ENCODE peak calls at places on chromosomes 2 and 18, in ten cellular contexts. K, W, N, L, C, S, U, G, J and X are unnamed samples.

GRCh38 chr18:3340015-3340681 is 78.2 kb downstream of the MYL12B start:
- DNase-seq in C (peak), W (no peak), S (no peak), U (no peak), K (no peak), G (no peak), L (no peak), N (no peak), J (no peak), X (peak)

GRCh38 chr2:229348135-229348534 is 77.0 kb upstream of the PID1 start:
- DNase-seq in J (no peak), U (no peak), C (no peak), L (no peak), K (no peak), N (no peak), S (no peak), W (no peak), G (no peak), X (no peak)

GRCh38 chr18:45978084-45978483 is 11.0 kb upstream of the EPG5 start:
- DNase-seq in J (no peak), N (peak), U (no peak), S (no peak), W (no peak), G (no peak), L (no peak), C (no peak), K (no peak), X (peak)

GRCh38 chr2:36561223-36561944 is 36.6 kb downstream of the FEZ2 start:
- DNase-seq in G (peak), N (no peak), C (peak), J (no peak), W (no peak), L (peak), U (no peak), K (no peak), S (no peak), X (peak)

GRCh38 chr2:198774576-198774975 is 683.2 kb downstream of the SATB2 start:
- DNase-seq in K (no peak), G (no peak), S (no peak), W (no peak), L (no peak), J (no peak), U (no peak), N (no peak), C (no peak), X (no peak)

GRCh38 chr18:27903906-27904305 is 273.0 kb downstream of the CDH2 start:
- DNase-seq in U (no peak), L (no peak), S (no peak), W (no peak), J (no peak), G (no peak), K (no peak), C (no peak), N (no peak), X (no peak)

GRCh38 chr2:160910681-160911080 is 249.5 kb upstream of the TANK start:
- DNase-seq in W (no peak), C (peak), S (no peak), K (no peak), U (no peak), G (no peak), J (no peak), L (no peak), N (no peak), X (no peak)

GRCh38 chr2:175690113-175690716 is 311.9 kb downstream of the LNPK start:
- DNase-seq in N (peak), S (no peak), L (peak), K (no peak), W (no peak), J (no peak), C (peak), U (no peak), G (peak), X (peak)

GRCh38 chr2:204022550-204022949 is 86.0 kb downstream of the ICOS start:
- DNase-seq in N (no peak), L (no peak), C (no peak), W (no peak), S (no peak), J (no peak), G (no peak), K (no peak), U (no peak), X (no peak)

DNA sequence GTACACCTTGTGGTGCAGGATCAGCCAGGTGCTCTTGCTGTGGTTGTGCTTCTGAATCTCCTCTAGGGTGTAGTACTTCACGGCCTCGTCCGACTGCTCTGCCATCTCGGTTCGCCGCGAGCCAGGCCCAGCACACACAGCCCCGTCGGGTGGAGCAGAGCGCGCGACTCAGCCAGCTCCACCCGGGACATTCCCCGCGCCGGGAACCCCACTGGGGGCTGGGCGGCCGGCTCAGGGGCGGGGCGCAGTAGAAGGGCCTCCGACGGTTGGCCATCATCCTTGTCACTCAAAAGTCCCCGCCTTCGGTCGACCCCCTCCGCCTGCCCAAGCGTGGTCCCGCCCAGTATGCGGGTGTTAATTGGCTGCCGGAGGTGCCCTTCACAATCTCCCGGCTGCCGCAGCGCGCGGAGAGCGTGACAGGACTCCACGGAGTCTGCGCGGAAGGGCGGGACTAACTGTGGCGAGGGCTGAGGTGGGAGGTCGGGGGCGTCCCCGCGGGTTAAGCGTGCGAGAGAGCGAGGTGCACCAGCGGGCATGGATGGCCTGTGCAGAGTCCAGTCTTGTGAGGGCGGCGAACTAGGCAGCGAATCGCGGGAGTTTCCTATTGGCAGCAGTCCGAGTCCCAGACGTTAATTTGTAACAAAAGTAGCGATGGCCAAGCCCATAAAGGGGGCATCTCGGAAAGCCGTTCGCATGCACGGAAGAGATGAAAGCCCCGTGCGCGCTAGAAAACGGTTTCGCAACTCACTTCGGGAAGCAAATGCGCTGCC is at the start of gene CYB5A:
- DNase-seq in W (peak), S (peak), J (peak), G (peak), L (peak), K (peak), U (peak), C (peak), N (peak), X (peak)
- TF ChIP-seq CTCF in W (peak), S (no peak), J (no peak), G (peak), L (no peak), K (no peak), U (no peak), C (no peak), N (peak), X (no peak)

DNA sequence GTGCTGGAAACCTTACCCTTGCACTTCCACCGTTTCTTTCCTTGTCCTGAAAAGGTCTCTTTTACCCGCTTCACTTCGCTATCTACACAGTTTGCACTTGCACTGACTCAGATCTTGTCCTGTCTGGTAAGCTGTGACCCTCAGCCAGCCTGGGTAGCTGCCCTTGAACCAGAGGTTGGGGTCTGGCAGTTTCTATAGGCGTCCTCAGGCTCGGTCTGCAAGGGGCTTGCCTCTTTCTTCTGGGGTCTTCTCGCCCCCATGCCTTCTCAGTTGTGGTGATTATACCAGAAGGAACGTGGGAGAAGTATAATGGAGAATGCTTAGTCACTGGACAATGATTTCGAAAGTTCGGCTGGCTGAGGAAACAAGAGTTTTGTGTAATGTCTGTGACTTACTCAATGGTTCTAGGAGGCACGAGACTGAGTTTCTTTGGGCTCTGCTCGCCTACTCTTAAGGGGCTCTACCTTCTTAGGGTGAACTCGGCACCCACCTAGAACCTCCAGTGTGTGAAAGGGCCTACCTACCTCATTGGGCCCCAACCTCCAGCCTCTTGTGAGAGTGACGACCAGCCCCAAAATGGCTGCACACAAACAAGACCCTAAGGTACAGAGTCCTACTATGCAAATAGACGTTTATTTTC is 6.9 kb upstream of the STAT1 start:
- DNase-seq in K (peak), G (peak), U (no peak), L (peak), S (no peak), W (no peak), J (no peak), N (peak), C (peak), X (peak)
- TF ChIP-seq POLR2A in K (no peak), G (no peak), U (no peak), L (no peak), S (no peak), W (no peak), J (no peak), N (no peak), C (no peak), X (no peak)

DNA sequence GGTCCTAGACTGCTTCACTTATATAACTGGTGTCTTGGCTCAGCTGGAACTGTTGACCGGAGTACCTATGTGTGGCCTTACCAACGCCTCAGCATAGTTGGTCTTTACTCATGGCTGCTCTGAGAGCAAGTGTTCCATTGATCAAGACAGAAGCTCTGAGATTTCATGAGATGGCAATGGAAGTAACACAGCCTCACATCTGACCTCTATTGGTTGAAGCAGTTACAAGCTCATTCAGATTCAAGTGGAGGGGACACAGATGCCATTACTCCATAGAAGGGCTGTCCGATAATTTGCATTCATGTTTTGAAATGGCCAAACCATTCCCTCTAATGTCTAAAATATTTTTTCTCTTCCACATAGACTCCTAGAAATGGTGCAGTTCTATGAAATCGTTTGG is 46.4 kb upstream of the STK39 start:
- DNase-seq in J (no peak), C (no peak), S (no peak), G (no peak), U (no peak), N (no peak), L (no peak), W (no peak), K (no peak), X (no peak)
- TF ChIP-seq CTCF in J (no peak), C (peak), S (no peak), G (no peak), U (no peak), N (peak), L (no peak), W (no peak), K (no peak), X (no peak)

GRCh38 chr2:11343626-11344341 is 652 bp downstream of the ROCK2 start:
- DNase-seq in J (peak), S (peak), G (peak), N (peak), K (peak), L (peak), W (no peak), C (peak), U (peak), X (peak)
- TF ChIP-seq POLR2A in J (no peak), S (no peak), G (peak), N (no peak), K (no peak), L (no peak), W (no peak), C (no peak), U (no peak), X (no peak)